ENCODE peak calls at places on chromosomes 2 and 18, in four cellular contexts. E is K562, X is SK-N-SH, U is GM12878. J is an unnamed sample.
A peak's percentile ranks its signal among the peaks of the same experiment; 100 is the strongest.

GRCh38 chr2:152564754-152565551 is 152.3 kb downstream of the PRPF40A start:
- DNase-seq in U (peak; percentile 70), E (no peak), X (no peak), J (no peak)

GRCh38 chr2:106638043-106638442 is 150.9 kb downstream of the CD8B2 start:
- DNase-seq in E (peak; percentile 11), U (no peak), X (peak; percentile 26), J (no peak)

GRCh38 chr2:102155131-102155702 is 12.7 kb downstream of the IL1R1 start:
- DNase-seq in U (no peak), E (no peak), X (no peak), J (no peak)

GRCh38 chr2:118718921-118719320 is 128.5 kb downstream of the EN1 start:
- DNase-seq in X (no peak), U (no peak), E (no peak), J (no peak)

GRCh38 chr18:64311859-64312258 is 163.0 kb upstream of the LINC00305 start:
- DNase-seq in E (no peak), X (no peak), U (no peak), J (no peak)

GRCh38 chr2:226452768-226453167 is 346.9 kb downstream of the IRS1 start:
- DNase-seq in U (no peak), X (no peak), E (no peak), J (no peak)

GRCh38 chr2:172083725-172084483 is 1.4 kb upstream of the DLX1 start:
- DNase-seq in U (no peak), E (peak; percentile 81), X (peak; percentile 30), J (peak; percentile 36)

GRCh38 chr2:127721311-127721977 is 20.1 kb downstream of the SFT2D3 start:
- DNase-seq in X (no peak), U (no peak), E (no peak), J (no peak)

GRCh38 chr2:74560591-74560990 is 6.1 kb downstream of the DOK1 start:
- DNase-seq in U (no peak), X (no peak), E (no peak), J (no peak)

GRCh38 chr2:219951111-219951510 is 323.7 kb downstream of the SLC4A3 start:
- DNase-seq in U (no peak), E (no peak), X (no peak), J (no peak)

DNA sequence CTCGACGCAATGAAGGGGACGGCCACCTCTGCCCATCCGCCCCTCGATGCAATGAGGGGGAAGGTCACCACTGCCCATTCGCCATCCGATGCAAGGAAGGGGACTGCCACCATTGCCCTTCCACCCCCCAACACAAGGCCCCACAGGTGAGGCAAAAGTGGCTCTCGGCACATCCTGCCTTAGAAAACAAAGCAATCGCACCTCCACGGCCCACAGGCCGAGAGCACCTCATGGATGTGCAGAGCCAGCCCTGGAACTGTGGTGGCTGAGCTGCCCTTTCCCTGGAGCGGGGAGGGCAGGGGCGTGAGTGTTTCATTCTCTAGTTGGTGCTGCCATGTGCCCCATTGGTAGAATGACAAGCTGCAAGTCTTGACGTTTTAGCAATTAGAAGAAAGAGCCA is 320.6 kb upstream of the SALL3 start:
- DNase-seq in E (no peak), X (no peak), U (no peak), J (no peak)
- TF ChIP-seq CTCF in E (no peak), X (no peak), U (no peak), J (no peak)

GRCh38 chr2:168326578-168326977 is 79.2 kb upstream of the STK39 start:
- DNase-seq in X (no peak), U (no peak), E (no peak), J (no peak)
- TF ChIP-seq USF1 in X (no peak), U (no peak), E (no peak), J (no peak)

GRCh38 chr2:120763931-120764330 is 28.3 kb downstream of the GLI2 start:
- DNase-seq in E (no peak), U (no peak), X (no peak), J (no peak)

GRCh38 chr2:120765031-120765910 is 29.6 kb downstream of the GLI2 start:
- DNase-seq in X (peak; percentile 89), E (no peak), U (no peak), J (peak; percentile 11)

GRCh38 chr2:120765911-120766757 is 30.5 kb downstream of the GLI2 start:
- DNase-seq in E (no peak), X (peak; percentile 52), U (no peak), J (peak; percentile 19)

GRCh38 chr2:120763516-120763915 is 27.8 kb downstream of the GLI2 start:
- DNase-seq in E (no peak), U (no peak), X (no peak), J (peak; percentile 12)

GRCh38 chr2:120764434-120764833 is 28.8 kb downstream of the GLI2 start:
- DNase-seq in E (no peak), U (no peak), X (no peak), J (no peak)
- TF ChIP-seq CTCF in E (no peak), U (no peak), X (no peak), J (no peak)

DNA sequence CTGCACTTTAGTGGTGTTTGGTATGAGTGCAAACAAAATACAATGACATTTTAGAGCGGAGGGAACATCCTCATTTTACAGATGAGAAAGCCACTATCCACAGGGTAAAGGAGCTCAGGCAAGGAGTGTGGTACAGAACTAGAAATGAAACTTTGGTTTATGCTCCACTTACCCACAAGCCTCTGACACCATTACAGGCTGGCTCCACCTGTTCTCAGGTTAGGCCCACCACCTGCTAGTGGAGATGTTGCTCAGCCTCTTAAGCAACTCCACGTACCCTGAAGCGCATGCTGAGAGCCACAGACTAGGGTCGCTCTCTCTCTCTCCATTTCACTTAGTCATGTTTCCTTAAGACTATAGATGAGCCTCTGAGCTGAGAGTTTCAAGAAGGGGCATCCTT is 130.0 kb downstream of the MBD2 start:
- DNase-seq in U (no peak), X (no peak), E (no peak), J (no peak)
- TF ChIP-seq USF1 in U (no peak), X (no peak), E (no peak), J (no peak)

GRCh38 chr18:77061946-77062517 is 70.6 kb downstream of the MBP start:
- DNase-seq in E (peak; percentile 3), X (no peak), U (no peak), J (no peak)
- TF ChIP-seq CTCF in E (no peak), X (no peak), U (peak; percentile 16), J (no peak)

GRCh38 chr2:189579585-189579984 is 1.0 kb downstream of the SLC40A1 start:
- DNase-seq in E (no peak), U (no peak), X (no peak), J (no peak)

GRCh38 chr2:189580662-189581353 is at the start of gene SLC40A1:
- DNase-seq in U (no peak), E (peak; percentile 82), X (peak; percentile 95), J (peak; percentile 60)

GRCh38 chr2:189580267-189580661 is 322 bp downstream of the SLC40A1 start:
- DNase-seq in X (peak; percentile 65), U (no peak), E (peak; percentile 80), J (peak; percentile 27)

GRCh38 chr2:189582140-189582825 is 1.7 kb upstream of the SLC40A1 start:
- DNase-seq in X (no peak), U (no peak), E (peak; percentile 53), J (no peak)

DNA sequence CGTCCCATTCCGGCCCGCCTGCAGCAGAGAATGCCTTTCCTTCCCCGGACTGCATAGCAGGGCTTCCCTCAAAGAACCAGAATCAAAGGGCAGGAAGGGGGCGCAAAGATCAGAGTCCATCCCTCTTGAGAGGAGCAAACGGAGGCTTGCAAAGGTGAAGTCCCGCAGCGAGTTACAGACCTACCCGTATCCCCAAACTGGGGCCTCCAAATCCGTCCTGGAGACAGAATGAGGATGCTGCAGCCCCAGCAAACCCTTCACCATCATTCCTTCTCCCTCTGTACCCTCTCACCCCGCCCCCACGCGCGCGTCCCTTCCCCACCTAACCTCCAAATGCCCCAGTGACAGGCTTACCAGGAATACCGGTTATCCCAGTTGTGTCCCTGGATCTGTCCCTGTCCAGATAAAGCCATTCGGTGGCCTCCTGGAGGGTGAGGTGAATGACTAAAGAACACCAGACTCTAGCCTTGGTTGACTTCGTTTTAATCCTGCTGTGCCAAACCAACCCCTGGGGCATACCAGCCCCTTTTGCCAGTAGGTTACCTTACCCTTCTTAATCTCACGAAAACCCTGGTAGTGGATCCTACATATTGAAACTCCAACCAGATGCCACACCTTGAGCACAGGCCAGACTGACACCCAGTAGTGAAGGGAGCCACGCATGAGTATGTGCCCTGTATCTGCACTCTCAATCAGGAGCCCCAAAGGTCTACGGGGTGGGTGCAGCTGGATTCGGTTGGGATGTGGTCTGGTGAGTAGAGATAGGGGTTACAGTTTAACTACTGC is 961 bp upstream of the SLC40A1 start:
- DNase-seq in E (peak; percentile 90), U (no peak), X (peak; percentile 54), J (peak; percentile 52)
- TF ChIP-seq USF1 in E (no peak), U (no peak), X (no peak), J (no peak)

J was measured in WTC11.